ENCODE peak calls at places on chromosome 4, in nine cellular contexts. N is lower lobe of right lung, F is breast epithelium, T is mucosa of descending colon, K is pancreas, U is brain microvascular endothelial cell, D is upper lobe of left lung, Q is mesenchymal stem cell, P is WERI-Rb-1. H is an unnamed sample.

GRCh38 chr4:1945492-1945891 is 63.3 kb downstream of the NELFA start:
- DNase-seq in N (no peak), F (no peak), T (no peak), K (no peak), U (no peak), D (no peak), Q (no peak), P (no peak), H (no peak)

GRCh38 chr4:159400782-159401712 is 298.2 kb downstream of the RAPGEF2 start:
- DNase-seq in N (no peak), F (no peak), T (no peak), K (no peak), U (peak; percentile 46), D (no peak), Q (peak; percentile 83), P (peak; percentile 23), H (no peak)

GRCh38 chr4:20237894-20238537 is 13.7 kb upstream of the SLIT2 start:
- DNase-seq in N (no peak), F (no peak), T (no peak), K (no peak), U (no peak), D (no peak), Q (no peak), P (no peak), H (no peak)

GRCh38 chr4:139841464-139842195 is 176.0 kb downstream of the MGST2 start:
- DNase-seq in N (no peak), F (no peak), T (peak; percentile 53), K (peak; percentile 38), U (no peak), D (no peak), Q (peak; percentile 40), P (peak; percentile 32), H (no peak)

GRCh38 chr4:12186526-12186925 is 757.8 kb upstream of the HS3ST1 start:
- DNase-seq in N (no peak), F (no peak), T (peak; percentile 19), K (no peak), U (no peak), D (no peak), Q (no peak), P (peak; percentile 6), H (no peak)

GRCh38 chr4:71130827-71131603 is 137.6 kb downstream of the DCK start:
- DNase-seq in N (no peak), F (no peak), T (no peak), K (no peak), U (peak; percentile 72), D (no peak), Q (peak; percentile 50), P (peak; percentile 11), H (no peak)

GRCh38 chr4:175066923-175067627 is 148.9 kb downstream of the ADAM29 start:
- DNase-seq in N (no peak), F (no peak), T (no peak), K (no peak), U (no peak), D (no peak), Q (no peak), P (no peak), H (no peak)

GRCh38 chr4:24091632-24092240 is 201.9 kb upstream of the PPARGC1A start:
- DNase-seq in N (no peak), F (no peak), T (no peak), K (no peak), U (no peak), D (no peak), Q (no peak), P (no peak), H (no peak)

DNA sequence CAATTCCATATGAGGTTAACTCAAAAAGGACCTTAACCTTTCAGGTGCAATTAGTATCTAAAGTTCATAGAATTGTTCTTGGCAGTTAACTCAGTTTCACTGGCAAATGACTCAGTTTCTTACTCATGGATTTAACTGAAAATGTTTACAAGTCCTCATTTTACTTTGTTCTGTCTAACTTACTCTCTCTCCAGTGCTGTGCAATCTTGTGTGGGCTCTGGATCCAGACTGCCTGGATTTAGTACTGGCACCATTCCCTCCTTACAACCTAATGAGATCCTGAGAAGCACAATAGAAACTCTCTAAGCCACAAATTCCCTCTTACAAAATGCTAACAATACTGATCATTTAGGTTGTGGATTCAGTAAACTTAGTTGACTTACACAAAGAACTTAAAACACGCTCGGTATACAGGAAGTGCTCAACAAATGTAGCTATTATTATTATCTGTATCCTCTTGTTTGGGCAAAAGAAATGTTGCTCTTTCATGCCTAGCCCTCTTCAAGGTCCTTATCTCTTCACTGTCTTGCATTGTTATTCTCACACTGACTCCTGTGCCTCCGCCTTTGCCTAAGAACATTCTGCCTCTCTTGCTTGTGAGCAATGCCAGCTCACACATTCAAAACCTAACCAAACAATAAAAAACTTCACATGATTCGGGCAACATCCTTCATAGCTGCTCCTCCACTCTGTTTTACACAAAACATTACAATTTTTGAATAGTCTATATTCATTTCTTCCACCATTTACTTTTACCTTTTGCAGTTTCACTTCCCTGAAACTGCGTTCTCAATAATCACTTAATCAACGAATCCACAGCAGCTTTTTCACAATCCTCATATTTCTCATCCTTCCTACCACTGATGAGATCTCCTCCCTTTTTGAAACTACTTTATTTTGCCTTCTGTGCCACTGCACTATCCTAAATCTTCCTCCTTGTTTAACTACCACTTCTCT is 91.8 kb downstream of the PDE5A start:
- DNase-seq in N (no peak), F (no peak), T (no peak), K (no peak), U (no peak), D (no peak), Q (peak; percentile 46), P (no peak), H (no peak)
- H3K36me3 ChIP-seq in N (peaks cover 20% of the 10 kb centered on the region), F (no peaks in the 10 kb centered on the region), T (no peaks in the 10 kb centered on the region), K (peaks cover 24% of the 10 kb centered on the region), U (no peaks in the 10 kb centered on the region), D (no peaks in the 10 kb centered on the region), Q (peaks cover 9% of the 10 kb centered on the region), P (peaks cover 8% of the 10 kb centered on the region), H (no peaks in the 10 kb centered on the region)

DNA sequence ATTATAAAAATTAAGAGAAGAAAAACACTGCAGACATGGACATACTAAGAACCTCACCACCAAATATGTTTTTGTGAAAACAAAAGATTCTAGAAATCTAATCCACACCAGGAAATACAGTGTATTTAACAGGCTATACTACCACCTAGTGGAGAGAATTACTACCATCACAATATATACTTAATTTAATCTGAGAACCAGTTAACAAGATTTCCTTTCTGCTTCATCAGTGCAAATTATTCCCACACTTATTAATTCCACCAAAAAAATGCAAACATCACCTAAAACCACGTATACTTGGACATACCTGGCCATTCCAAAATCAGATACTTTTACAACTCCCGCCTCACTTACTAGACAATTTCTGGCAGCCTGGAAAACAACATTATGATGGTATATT is 7.0 kb upstream of the TXK start:
- DNase-seq in N (no peak), F (no peak), T (no peak), K (no peak), U (no peak), D (no peak), Q (peak; percentile 50), P (no peak), H (no peak)
- H3K36me3 ChIP-seq in N (peaks cover 39% of the 10 kb centered on the region), F (no peaks in the 10 kb centered on the region), T (no peaks in the 10 kb centered on the region), K (no peaks in the 10 kb centered on the region), U (no peaks in the 10 kb centered on the region), D (peaks cover 3% of the 10 kb centered on the region), Q (no peaks in the 10 kb centered on the region), P (peaks cover 16% of the 10 kb centered on the region), H (peaks cover 5% of the 10 kb centered on the region)

GRCh38 chr4:40828661-40829060 is 78.9 kb downstream of the NSUN7 start:
- DNase-seq in N (no peak), F (no peak), T (no peak), K (no peak), U (no peak), D (no peak), Q (no peak), P (no peak), H (no peak)
- H3K36me3 ChIP-seq in N (peaks cover 58% of the 10 kb centered on the region), F (peaks cover 6% of the 10 kb centered on the region), T (no peaks in the 10 kb centered on the region), K (no peaks in the 10 kb centered on the region), U (peaks cover 78% of the 10 kb centered on the region), D (peaks cover 41% of the 10 kb centered on the region), Q (peaks cover 44% of the 10 kb centered on the region), P (peaks cover 26% of the 10 kb centered on the region), H (peaks cover 6% of the 10 kb centered on the region)

GRCh38 chr4:102824398-102824797 is 3.0 kb downstream of the UBE2D3 start:
- DNase-seq in N (no peak), F (no peak), T (no peak), K (no peak), U (no peak), D (no peak), Q (peak; percentile 42), P (no peak), H (no peak)

GRCh38 chr4:102823897-102824296 is 3.5 kb downstream of the UBE2D3 start:
- DNase-seq in N (no peak), F (no peak), T (no peak), K (no peak), U (no peak), D (no peak), Q (no peak), P (no peak), H (no peak)

GRCh38 chr4:102825261-102826071 is 1.9 kb downstream of the UBE2D3 start:
- DNase-seq in N (no peak), F (peak; percentile 42), T (peak; percentile 65), K (no peak), U (peak; percentile 56), D (peak; percentile 48), Q (peak; percentile 80), P (no peak), H (peak; percentile 42)

GRCh38 chr4:102826105-102826889 is 1.1 kb downstream of the UBE2D3 start:
- DNase-seq in N (no peak), F (no peak), T (no peak), K (no peak), U (no peak), D (no peak), Q (no peak), P (no peak), H (no peak)

GRCh38 chr4:102823464-102823863 is 3.9 kb downstream of the UBE2D3 start:
- DNase-seq in N (no peak), F (no peak), T (no peak), K (no peak), U (no peak), D (no peak), Q (no peak), P (no peak), H (no peak)
- H3K36me3 ChIP-seq in N (peaks cover 10% of the 10 kb centered on the region), F (no peaks in the 10 kb centered on the region), T (peaks cover 5% of the 10 kb centered on the region), K (no peaks in the 10 kb centered on the region), U (peaks cover 7% of the 10 kb centered on the region), D (no peaks in the 10 kb centered on the region), Q (peaks cover 12% of the 10 kb centered on the region), P (peaks cover 84% of the 10 kb centered on the region), H (peaks cover 4% of the 10 kb centered on the region)

DNA sequence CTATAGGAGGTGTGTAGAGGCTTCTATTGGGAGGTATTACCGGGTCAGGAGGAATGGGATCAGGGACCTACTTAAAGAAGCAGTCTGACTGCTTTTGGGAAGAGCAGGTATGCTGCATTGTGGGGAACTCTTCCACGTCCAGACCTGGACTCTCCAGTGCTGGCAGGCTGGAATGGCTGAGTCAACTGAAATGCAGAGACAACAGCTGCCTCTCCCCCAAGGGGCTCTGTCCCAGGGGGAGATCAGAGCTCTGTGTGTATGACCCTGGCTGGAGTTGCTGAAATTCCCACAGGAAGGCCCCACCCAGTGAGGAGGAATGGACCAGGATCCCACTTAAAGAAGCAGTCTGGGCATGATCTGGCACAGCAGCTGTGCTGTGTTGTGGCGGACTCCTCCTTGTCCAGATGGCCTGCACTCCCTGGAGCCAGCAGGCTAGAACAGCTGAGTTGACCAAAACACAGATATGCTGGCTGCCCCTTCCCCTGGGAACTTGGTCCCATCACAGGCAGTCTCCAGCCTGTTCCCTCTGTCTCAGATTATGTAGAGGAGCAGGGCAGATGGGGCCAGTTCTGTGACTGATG is 25.4 kb downstream of the C4orf17 start:
- DNase-seq in N (no peak), F (no peak), T (no peak), K (no peak), U (no peak), D (no peak), Q (no peak), P (peak; percentile 69), H (no peak)
- H3K36me3 ChIP-seq in N (no peaks in the 10 kb centered on the region), F (no peaks in the 10 kb centered on the region), T (no peaks in the 10 kb centered on the region), K (no peaks in the 10 kb centered on the region), U (no peaks in the 10 kb centered on the region), D (no peaks in the 10 kb centered on the region), Q (no peaks in the 10 kb centered on the region), P (no peaks in the 10 kb centered on the region), H (no peaks in the 10 kb centered on the region)

GRCh38 chr4:10112658-10113284 is 3.8 kb downstream of the WDR1 start:
- DNase-seq in N (no peak), F (no peak), T (no peak), K (no peak), U (no peak), D (no peak), Q (no peak), P (no peak), H (no peak)
- H3K36me3 ChIP-seq in N (peaks cover 75% of the 10 kb centered on the region), F (no peaks in the 10 kb centered on the region), T (no peaks in the 10 kb centered on the region), K (peaks cover 16% of the 10 kb centered on the region), U (peaks cover 82% of the 10 kb centered on the region), D (peaks cover 54% of the 10 kb centered on the region), Q (peaks cover 81% of the 10 kb centered on the region), P (peaks cover 81% of the 10 kb centered on the region), H (peaks cover 21% of the 10 kb centered on the region)

H was measured in gastrocnemius medialis.